ENCODE peak calls at places on chromosomes 7 and 10, in six cellular contexts. One of them, this sample, is unnamed.

GRCh38 chr7:7761974-7762769 is 43.8 kb upstream of the RPA3 start:
- DNase-seq in B cell: peak; percentile 42
- DNase-seq in body of pancreas: no peak
- DNase-seq in Panc1: peak; percentile 77
- DNase-seq in epithelial cell of proximal tubule: no peak
- DNase-seq in brain microvascular endothelial cell: peak; percentile 33
- DNase-seq in this sample: peak; percentile 17

GRCh38 chr7:157898802-157899201 is 562.0 kb downstream of the DNAJB6 start:
- DNase-seq in B cell: no peak
- DNase-seq in body of pancreas: no peak
- DNase-seq in Panc1: no peak
- DNase-seq in epithelial cell of proximal tubule: no peak
- DNase-seq in brain microvascular endothelial cell: no peak
- DNase-seq in this sample: no peak

GRCh38 chr10:117830832-117831231 is 215.9 kb downstream of the RAB11FIP2 start:
- DNase-seq in B cell: no peak
- DNase-seq in body of pancreas: no peak
- DNase-seq in Panc1: no peak
- DNase-seq in epithelial cell of proximal tubule: no peak
- DNase-seq in brain microvascular endothelial cell: no peak
- DNase-seq in this sample: peak; percentile 19

GRCh38 chr10:51030480-51030879 is 43.8 kb upstream of the PRKG1 start:
- DNase-seq in B cell: no peak
- DNase-seq in body of pancreas: no peak
- DNase-seq in Panc1: no peak
- DNase-seq in epithelial cell of proximal tubule: no peak
- DNase-seq in brain microvascular endothelial cell: no peak
- DNase-seq in this sample: no peak

GRCh38 chr7:7424151-7424873 is 111.4 kb downstream of the COL28A1 start:
- DNase-seq in B cell: peak; percentile 47
- DNase-seq in body of pancreas: peak; percentile 63
- DNase-seq in Panc1: peak; percentile 74
- DNase-seq in epithelial cell of proximal tubule: no peak
- DNase-seq in brain microvascular endothelial cell: peak; percentile 64
- DNase-seq in this sample: peak; percentile 60

GRCh38 chr10:114544045-114544659 is 113.9 kb downstream of the ABLIM1 start:
- DNase-seq in B cell: peak; percentile 82
- DNase-seq in body of pancreas: no peak
- DNase-seq in Panc1: no peak
- DNase-seq in epithelial cell of proximal tubule: no peak
- DNase-seq in brain microvascular endothelial cell: no peak
- DNase-seq in this sample: peak; percentile 65

GRCh38 chr10:102449321-102450123 is 1.8 kb downstream of the C10orf95 start:
- DNase-seq in B cell: peak; percentile 87
- DNase-seq in body of pancreas: peak; percentile 94
- DNase-seq in Panc1: no peak
- DNase-seq in epithelial cell of proximal tubule: no peak
- DNase-seq in brain microvascular endothelial cell: peak; percentile 42
- DNase-seq in this sample: peak; percentile 75

GRCh38 chr7:158623241-158623640 is 35.6 kb upstream of the PTPRN2 start:
- DNase-seq in B cell: no peak
- DNase-seq in body of pancreas: no peak
- DNase-seq in Panc1: no peak
- DNase-seq in epithelial cell of proximal tubule: no peak
- DNase-seq in brain microvascular endothelial cell: no peak
- DNase-seq in this sample: no peak

GRCh38 chr10:106588019-106588418 is 576.5 kb downstream of the SORCS1 start:
- DNase-seq in B cell: no peak
- DNase-seq in body of pancreas: no peak
- DNase-seq in Panc1: no peak
- DNase-seq in epithelial cell of proximal tubule: no peak
- DNase-seq in brain microvascular endothelial cell: no peak
- DNase-seq in this sample: no peak

GRCh38 chr10:62093863-62094291 is 174.8 kb downstream of the RTKN2 start:
- DNase-seq in B cell: no peak
- DNase-seq in body of pancreas: no peak
- DNase-seq in Panc1: no peak
- DNase-seq in epithelial cell of proximal tubule: peak; percentile 40
- DNase-seq in brain microvascular endothelial cell: peak; percentile 77
- DNase-seq in this sample: no peak

GRCh38 chr7:101598422-101598957 is 30.6 kb downstream of the MYL10 start:
- DNase-seq in B cell: no peak
- DNase-seq in body of pancreas: peak; percentile 93
- DNase-seq in Panc1: no peak
- DNase-seq in epithelial cell of proximal tubule: no peak
- DNase-seq in brain microvascular endothelial cell: no peak
- DNase-seq in this sample: no peak

GRCh38 chr7:57305192-57305748 is 144.7 kb upstream of the ZNF716 start:
- DNase-seq in B cell: no peak
- DNase-seq in body of pancreas: no peak
- DNase-seq in Panc1: no peak
- DNase-seq in epithelial cell of proximal tubule: no peak
- DNase-seq in brain microvascular endothelial cell: no peak
- DNase-seq in this sample: no peak

GRCh38 chr7:157386979-157387800 is 50.4 kb downstream of the DNAJB6 start:
- DNase-seq in B cell: peak; percentile 82
- DNase-seq in body of pancreas: peak; percentile 70
- DNase-seq in Panc1: peak; percentile 75
- DNase-seq in epithelial cell of proximal tubule: peak; percentile 32
- DNase-seq in brain microvascular endothelial cell: peak; percentile 87
- DNase-seq in this sample: peak; percentile 69

GRCh38 chr10:117004627-117005453 is at the start of gene SHTN1:
- DNase-seq in B cell: no peak
- DNase-seq in body of pancreas: peak; percentile 96
- DNase-seq in Panc1: peak; percentile 51
- DNase-seq in epithelial cell of proximal tubule: no peak
- DNase-seq in brain microvascular endothelial cell: peak; percentile 32
- DNase-seq in this sample: peak; percentile 44

GRCh38 chr10:97230146-97230545 is 44.4 kb upstream of the SLIT1 start:
- DNase-seq in B cell: no peak
- DNase-seq in body of pancreas: no peak
- DNase-seq in Panc1: no peak
- DNase-seq in epithelial cell of proximal tubule: no peak
- DNase-seq in brain microvascular endothelial cell: no peak
- DNase-seq in this sample: no peak

GRCh38 chr7:134729895-134730294 is 49.5 kb upstream of the CALD1 start:
- DNase-seq in B cell: no peak
- DNase-seq in body of pancreas: no peak
- DNase-seq in Panc1: no peak
- DNase-seq in epithelial cell of proximal tubule: no peak
- DNase-seq in brain microvascular endothelial cell: no peak
- DNase-seq in this sample: no peak

GRCh38 chr7:38795596-38795995 is 113.4 kb downstream of the VPS41 start:
- DNase-seq in B cell: no peak
- DNase-seq in body of pancreas: no peak
- DNase-seq in Panc1: no peak
- DNase-seq in epithelial cell of proximal tubule: no peak
- DNase-seq in brain microvascular endothelial cell: no peak
- DNase-seq in this sample: no peak

GRCh38 chr10:82742478-82742877 is 867.5 kb downstream of the NRG3 start:
- DNase-seq in B cell: no peak
- DNase-seq in body of pancreas: no peak
- DNase-seq in Panc1: peak; percentile 2
- DNase-seq in epithelial cell of proximal tubule: peak; percentile 59
- DNase-seq in brain microvascular endothelial cell: peak; percentile 56
- DNase-seq in this sample: no peak

GRCh38 chr10:27153855-27154198 is 357 bp downstream of the YME1L1 start:
- DNase-seq in B cell: no peak
- DNase-seq in body of pancreas: no peak
- DNase-seq in Panc1: no peak
- DNase-seq in epithelial cell of proximal tubule: no peak
- DNase-seq in brain microvascular endothelial cell: peak; percentile 18
- DNase-seq in this sample: peak; percentile 20

GRCh38 chr7:49850921-49851613 is 77.6 kb downstream of the VWC2 start:
- DNase-seq in B cell: no peak
- DNase-seq in body of pancreas: no peak
- DNase-seq in Panc1: no peak
- DNase-seq in epithelial cell of proximal tubule: no peak
- DNase-seq in brain microvascular endothelial cell: no peak
- DNase-seq in this sample: no peak

GRCh38 chr7:11934766-11935165 is 102.8 kb upstream of the THSD7A start:
- DNase-seq in B cell: no peak
- DNase-seq in body of pancreas: no peak
- DNase-seq in Panc1: no peak
- DNase-seq in epithelial cell of proximal tubule: peak; percentile 52
- DNase-seq in brain microvascular endothelial cell: no peak
- DNase-seq in this sample: no peak

This sample was measured in GM13977.